ENCODE peak calls at places on chromosomes 11 and 22, in five cellular contexts. O, Q, X, Z and I are unnamed samples.

GRCh38 chr11:304061-304506 is 3.5 kb upstream of the IFITM2 start:
- DNase-seq in O (no peak), Q (no peak), X (no peak), Z (no peak), I (no peak)

GRCh38 chr22:22450343-22450839 is 58.2 kb downstream of the ZNF280B start:
- DNase-seq in O (no peak), Q (no peak), X (no peak), Z (peak), I (no peak)

GRCh38 chr11:64570341-64570740 is 20.7 kb upstream of the SLC22A12 start:
- DNase-seq in O (no peak), Q (no peak), X (no peak), Z (no peak), I (no peak)

GRCh38 chr22:44274918-44275665 is 37.7 kb downstream of the SHISAL1 start:
- DNase-seq in O (peak), Q (no peak), X (no peak), Z (no peak), I (no peak)

GRCh38 chr11:34439521-34440258 is 956 bp downstream of the CAT start:
- DNase-seq in O (peak), Q (no peak), X (no peak), Z (no peak), I (no peak)

GRCh38 chr11:71542856-71543743 is 5.1 kb upstream of the KRTAP5-9 start:
- DNase-seq in O (no peak), Q (no peak), X (no peak), Z (no peak), I (no peak)

GRCh38 chr11:86696004-86696403 is 23.6 kb upstream of the ME3 start:
- DNase-seq in O (no peak), Q (peak), X (no peak), Z (no peak), I (peak)

GRCh38 chr11:118911113-118911879 is 14.4 kb downstream of the BCL9L start:
- DNase-seq in O (no peak), Q (no peak), X (no peak), Z (no peak), I (peak)

GRCh38 chr11:93051181-93051580 is 81.7 kb downstream of the MTNR1B start:
- DNase-seq in O (no peak), Q (no peak), X (no peak), Z (no peak), I (peak)

GRCh38 chr22:40436460-40437431 is 66.4 kb downstream of the SGSM3 start:
- DNase-seq in O (no peak), Q (peak), X (peak), Z (no peak), I (peak)

GRCh38 chr22:26901228-26901816 is 243.9 kb downstream of the MIAT start:
- DNase-seq in O (no peak), Q (no peak), X (no peak), Z (no peak), I (no peak)

GRCh38 chr11:29328961-29329441 is 687.8 kb downstream of the KCNA4 start:
- DNase-seq in O (no peak), Q (peak), X (peak), Z (no peak), I (peak)

GRCh38 chr11:133936551-133936950 is 20.2 kb downstream of the IGSF9B start:
- DNase-seq in O (no peak), Q (no peak), X (no peak), Z (no peak), I (no peak)

GRCh38 chr11:117703209-117703608 is 93.8 kb downstream of the DSCAML1 start:
- DNase-seq in O (no peak), Q (no peak), X (no peak), Z (no peak), I (no peak)

GRCh38 chr11:73029408-73029807 is 112.7 kb downstream of the FCHSD2 start:
- DNase-seq in O (no peak), Q (no peak), X (no peak), Z (no peak), I (no peak)

GRCh38 chr11:12045914-12046635 is 37.6 kb upstream of the DKK3 start:
- DNase-seq in O (no peak), Q (no peak), X (no peak), Z (no peak), I (no peak)

GRCh38 chr11:130908770-130909625 is 7.3 kb downstream of the SNX19 start:
- DNase-seq in O (no peak), Q (no peak), X (no peak), Z (no peak), I (peak)

GRCh38 chr11:119108151-119108856 is 1.2 kb downstream of the C2CD2L start:
- DNase-seq in O (peak), Q (no peak), X (no peak), Z (peak), I (peak)

GRCh38 chr11:95711162-95711944 is 78.2 kb downstream of the FAM76B start:
- DNase-seq in O (no peak), Q (no peak), X (no peak), Z (no peak), I (peak)

GRCh38 chr11:37141707-37142106 is 543.7 kb upstream of the RAG2 start:
- DNase-seq in O (no peak), Q (no peak), X (no peak), Z (no peak), I (no peak)

GRCh38 chr11:33691051-33691864 is 9.4 kb downstream of the C11orf91 start:
- DNase-seq in O (no peak), Q (peak), X (peak), Z (no peak), I (peak)

GRCh38 chr11:119205080-119205479 is 1.1 kb upstream of the CBL start:
- DNase-seq in O (no peak), Q (no peak), X (no peak), Z (no peak), I (no peak)

GRCh38 chr22:31980628-31981027 is 36.3 kb downstream of the YWHAH start:
- DNase-seq in O (no peak), Q (no peak), X (no peak), Z (no peak), I (no peak)

GRCh38 chr22:31972180-31972579 is 27.8 kb downstream of the YWHAH start:
- DNase-seq in O (no peak), Q (no peak), X (no peak), Z (no peak), I (no peak)

GRCh38 chr22:31977939-31978338 is 33.6 kb downstream of the YWHAH start:
- DNase-seq in O (no peak), Q (no peak), X (no peak), Z (no peak), I (no peak)

GRCh38 chr22:31973739-31974138 is 29.4 kb downstream of the YWHAH start:
- DNase-seq in O (peak), Q (no peak), X (no peak), Z (no peak), I (no peak)

DNA sequence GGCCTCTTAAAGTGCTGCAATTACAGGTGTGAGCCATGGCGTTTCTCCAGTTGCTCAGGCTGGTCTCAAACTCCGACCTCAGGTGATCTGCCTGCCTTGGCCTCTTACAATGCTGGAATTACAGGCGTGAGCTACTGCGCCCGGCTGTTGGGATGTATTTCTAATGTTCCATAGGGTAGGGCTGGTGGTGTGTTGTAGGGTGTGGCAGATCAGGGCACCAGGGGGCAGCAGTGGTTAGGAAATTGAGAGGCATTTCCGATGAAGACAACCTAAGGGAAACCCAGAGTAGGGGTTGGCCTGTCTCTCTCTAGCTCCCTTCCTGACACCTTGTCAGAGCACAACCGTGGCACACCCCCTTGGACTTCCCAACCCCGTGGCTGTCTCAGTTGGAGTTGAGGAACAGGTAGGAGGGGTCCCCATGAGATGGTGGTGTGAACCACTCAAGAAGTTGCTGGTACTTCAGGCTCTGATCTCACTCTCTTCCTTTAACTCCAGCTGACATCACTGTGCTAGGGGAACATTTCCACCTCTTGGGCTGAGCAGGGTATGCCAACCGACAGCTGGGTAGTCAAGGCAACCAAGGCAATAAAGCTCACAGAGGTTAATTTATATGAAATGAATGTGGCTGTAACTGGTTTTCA is 32.9 kb downstream of the YWHAH start:
- DNase-seq in O (peak), Q (peak), X (peak), Z (peak), I (peak)
- TF ChIP-seq CTCF in O (peak), Q (peak), X (peak), Z (no peak), I (peak)

GRCh38 chr11:1335811-1336761 is 26.7 kb upstream of the TOLLIP start:
- DNase-seq in O (peak), Q (no peak), X (no peak), Z (peak), I (peak)
- H3K4me3 ChIP-seq in O (no peak), Q (peak), X (peak), Z (peak), I (peak)

GRCh38 chr11:44130751-44131150 is 35.3 kb downstream of the EXT2 start:
- DNase-seq in O (no peak), Q (no peak), X (no peak), Z (no peak), I (no peak)
- TF ChIP-seq CTCF in O (no peak), Q (no peak), X (no peak), Z (no peak), I (no peak)

DNA sequence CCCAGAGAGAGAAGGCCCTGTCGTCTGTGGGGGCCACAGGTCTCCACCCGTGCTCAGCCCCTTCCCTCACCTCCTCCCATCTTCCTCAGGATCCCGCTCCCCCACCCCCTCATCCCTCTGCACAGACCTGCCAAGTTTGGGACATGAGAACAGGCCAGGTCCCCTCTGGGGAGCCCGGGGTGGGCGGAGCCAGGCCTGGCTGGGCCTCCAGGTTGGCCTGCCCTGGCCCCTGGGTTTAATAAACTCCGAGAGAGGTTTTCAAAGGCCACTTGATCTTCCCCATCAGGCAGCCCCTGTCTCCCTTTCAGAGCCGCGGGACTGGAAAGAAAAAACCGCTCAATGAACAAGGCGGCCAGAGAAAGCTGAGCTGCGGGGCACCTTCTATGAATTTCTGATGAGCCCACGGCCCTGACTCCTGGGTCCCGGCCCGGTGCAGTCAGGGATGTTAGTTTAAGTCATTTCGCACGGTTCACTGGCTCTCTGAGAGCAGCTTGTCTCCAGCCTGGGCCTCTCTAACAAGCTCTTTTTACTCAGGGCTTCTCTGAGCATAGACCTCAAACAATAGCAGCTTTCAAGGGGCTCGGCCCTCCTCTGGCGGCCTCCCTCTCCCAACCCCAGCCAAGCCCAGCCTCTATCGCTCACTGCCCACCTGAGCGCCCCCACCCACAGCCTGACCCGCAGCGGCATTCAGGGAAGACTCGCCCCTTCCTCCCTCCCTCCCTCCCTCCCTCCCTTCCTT is 64.8 kb downstream of the RPUSD4 start:
- DNase-seq in O (no peak), Q (no peak), X (no peak), Z (no peak), I (no peak)
- H3K4me3 ChIP-seq in O (no peak), Q (no peak), X (no peak), Z (no peak), I (no peak)

GRCh38 chr11:128757235-128757711 is 63.4 kb downstream of the FLI1 start:
- DNase-seq in O (no peak), Q (peak), X (no peak), Z (no peak), I (peak)
- TF ChIP-seq CTCF in O (peak), Q (peak), X (no peak), Z (no peak), I (peak)